ENCODE peak calls at places on chromosomes 16 and 17, in six cellular contexts. One of them, this sample, is unnamed.

GRCh38 chr16:89534147-89534788 is 26.1 kb downstream of the SPG7 start:
- DNase-seq in HEK293T: no peak
- DNase-seq in adrenal gland: no peak
- DNase-seq in substantia nigra: peak; percentile 40
- DNase-seq in bronchial epithelial cell: peak; percentile 4
- DNase-seq in kidney tubule cell: no peak
- DNase-seq in this sample: no peak

GRCh38 chr16:9053006-9053601 is 38.3 kb upstream of the HAPSTR1 start:
- DNase-seq in adrenal gland: peak; percentile 76
- DNase-seq in substantia nigra: peak; percentile 2
- DNase-seq in kidney tubule cell: peak; percentile 82
- DNase-seq in bronchial epithelial cell: peak; percentile 65
- DNase-seq in HEK293T: peak; percentile 88
- DNase-seq in this sample: peak; percentile 52

GRCh38 chr16:30183236-30183960 is at the start of gene CORO1A:
- DNase-seq in kidney tubule cell: peak; percentile 79
- DNase-seq in HEK293T: peak; percentile 89
- DNase-seq in bronchial epithelial cell: peak; percentile 67
- DNase-seq in substantia nigra: peak; percentile 67
- DNase-seq in adrenal gland: peak; percentile 89
- DNase-seq in this sample: peak; percentile 75

GRCh38 chr17:28290703-28291102 is 28.3 kb upstream of the TMEM97 start:
- DNase-seq in bronchial epithelial cell: no peak
- DNase-seq in adrenal gland: no peak
- DNase-seq in substantia nigra: no peak
- DNase-seq in kidney tubule cell: no peak
- DNase-seq in HEK293T: no peak
- DNase-seq in this sample: no peak

GRCh38 chr17:5122586-5123342 is 6.9 kb downstream of the USP6 start:
- DNase-seq in kidney tubule cell: no peak
- DNase-seq in adrenal gland: peak; percentile 38
- DNase-seq in HEK293T: no peak
- DNase-seq in bronchial epithelial cell: no peak
- DNase-seq in substantia nigra: peak; percentile 36
- DNase-seq in this sample: no peak

GRCh38 chr17:43030137-43030767 is 5.2 kb downstream of the RND2 start:
- DNase-seq in adrenal gland: no peak
- DNase-seq in kidney tubule cell: no peak
- DNase-seq in bronchial epithelial cell: no peak
- DNase-seq in substantia nigra: peak; percentile 55
- DNase-seq in HEK293T: no peak
- DNase-seq in this sample: no peak

GRCh38 chr17:5592382-5592781 is 8.1 kb upstream of the NLRP1 start:
- DNase-seq in kidney tubule cell: peak; percentile 68
- DNase-seq in bronchial epithelial cell: peak; percentile 47
- DNase-seq in adrenal gland: no peak
- DNase-seq in HEK293T: peak; percentile 26
- DNase-seq in substantia nigra: no peak
- DNase-seq in this sample: no peak

GRCh38 chr16:23482778-23483177 is 27.5 kb downstream of the GGA2 start:
- DNase-seq in adrenal gland: no peak
- DNase-seq in kidney tubule cell: no peak
- DNase-seq in HEK293T: no peak
- DNase-seq in substantia nigra: no peak
- DNase-seq in bronchial epithelial cell: no peak
- DNase-seq in this sample: no peak

GRCh38 chr17:32484628-32485027 is 2.2 kb upstream of the CDK5R1 start:
- DNase-seq in kidney tubule cell: no peak
- DNase-seq in HEK293T: no peak
- DNase-seq in substantia nigra: no peak
- DNase-seq in bronchial epithelial cell: no peak
- DNase-seq in adrenal gland: no peak
- DNase-seq in this sample: no peak

GRCh38 chr16:57634171-57634570 is 5.7 kb downstream of the ADGRG1 start:
- DNase-seq in HEK293T: no peak
- DNase-seq in adrenal gland: no peak
- DNase-seq in substantia nigra: no peak
- DNase-seq in bronchial epithelial cell: no peak
- DNase-seq in kidney tubule cell: peak; percentile 83
- DNase-seq in this sample: peak; percentile 69

GRCh38 chr16:78761427-78761826 is 662.0 kb downstream of the WWOX start:
- DNase-seq in substantia nigra: no peak
- DNase-seq in bronchial epithelial cell: no peak
- DNase-seq in adrenal gland: no peak
- DNase-seq in HEK293T: no peak
- DNase-seq in kidney tubule cell: no peak
- DNase-seq in this sample: no peak

GRCh38 chr16:79599837-79600635 is 501 bp downstream of the MAF start:
- DNase-seq in adrenal gland: peak; percentile 65
- DNase-seq in kidney tubule cell: no peak
- DNase-seq in HEK293T: no peak
- DNase-seq in bronchial epithelial cell: no peak
- DNase-seq in substantia nigra: peak; percentile 80
- DNase-seq in this sample: peak; percentile 75

GRCh38 chr16:87388818-87389134 is 3.4 kb upstream of the MAP1LC3B start:
- DNase-seq in bronchial epithelial cell: no peak
- DNase-seq in HEK293T: no peak
- DNase-seq in kidney tubule cell: no peak
- DNase-seq in adrenal gland: no peak
- DNase-seq in substantia nigra: no peak
- DNase-seq in this sample: no peak

GRCh38 chr17:49290690-49291326 is 60.2 kb upstream of the PHOSPHO1 start:
- DNase-seq in substantia nigra: no peak
- DNase-seq in bronchial epithelial cell: peak; percentile 33
- DNase-seq in adrenal gland: no peak
- DNase-seq in HEK293T: peak; percentile 49
- DNase-seq in kidney tubule cell: peak; percentile 18
- DNase-seq in this sample: no peak

GRCh38 chr17:63774141-63774981 is at the start of gene DDX42:
- DNase-seq in bronchial epithelial cell: no peak
- DNase-seq in kidney tubule cell: peak; percentile 59
- DNase-seq in substantia nigra: no peak
- DNase-seq in adrenal gland: peak; percentile 77
- DNase-seq in HEK293T: peak; percentile 46
- DNase-seq in this sample: peak; percentile 88

GRCh38 chr17:64081802-64082799 is 47.8 kb downstream of the ERN1 start:
- DNase-seq in adrenal gland: no peak
- DNase-seq in kidney tubule cell: peak; percentile 76
- DNase-seq in bronchial epithelial cell: peak; percentile 98
- DNase-seq in HEK293T: peak; percentile 46
- DNase-seq in substantia nigra: no peak
- DNase-seq in this sample: peak; percentile 28

GRCh38 chr16:19706846-19707245 is 11.2 kb downstream of the KNOP1 start:
- DNase-seq in HEK293T: no peak
- DNase-seq in adrenal gland: no peak
- DNase-seq in substantia nigra: no peak
- DNase-seq in kidney tubule cell: no peak
- DNase-seq in bronchial epithelial cell: no peak
- DNase-seq in this sample: no peak

GRCh38 chr17:11737290-11737679 is 139.0 kb downstream of the DNAH9 start:
- DNase-seq in kidney tubule cell: no peak
- DNase-seq in bronchial epithelial cell: no peak
- DNase-seq in adrenal gland: no peak
- DNase-seq in HEK293T: no peak
- DNase-seq in substantia nigra: no peak
- DNase-seq in this sample: no peak

GRCh38 chr17:36661688-36662087 is 60.3 kb downstream of the MRM1 start:
- DNase-seq in bronchial epithelial cell: no peak
- DNase-seq in HEK293T: no peak
- DNase-seq in adrenal gland: no peak
- DNase-seq in substantia nigra: no peak
- DNase-seq in kidney tubule cell: no peak
- DNase-seq in this sample: no peak

GRCh38 chr16:54031107-54031760 is 255.4 kb downstream of the IRX3 start:
- DNase-seq in kidney tubule cell: peak; percentile 9
- DNase-seq in adrenal gland: no peak
- DNase-seq in substantia nigra: no peak
- DNase-seq in HEK293T: no peak
- DNase-seq in bronchial epithelial cell: peak; percentile 94
- DNase-seq in this sample: no peak